ENCODE peak calls at places on chromosomes 1 and 21, in four cellular contexts. U, H, L and I are unnamed samples.

GRCh38 chr1:92484472-92485373 is 2.0 kb downstream of the GFI1 start:
- DNase-seq in U (no peak), H (no peak), L (no peak), I (peak; percentile 64)

GRCh38 chr1:162538815-162539431 is 22.6 kb upstream of the UAP1 start:
- DNase-seq in L (peak; percentile 9), U (no peak), H (no peak), I (no peak)

GRCh38 chr1:60041783-60042182 is 31.8 kb downstream of the C1orf87 start:
- DNase-seq in H (no peak), L (no peak), U (no peak), I (peak; percentile 4)

GRCh38 chr1:185474440-185475149 is 157.6 kb upstream of the IVNS1ABP start:
- DNase-seq in H (no peak), U (no peak), L (no peak), I (no peak)

GRCh38 chr21:39938086-39938611 is 70.9 kb downstream of the PCP4 start:
- DNase-seq in U (no peak), L (no peak), H (no peak), I (no peak)

GRCh38 chr1:88648706-88649105 is 35.4 kb upstream of the PKN2 start:
- DNase-seq in H (no peak), L (no peak), U (no peak), I (peak; percentile 58)

GRCh38 chr1:3702990-3703728 is 49.1 kb upstream of the CCDC27 start:
- DNase-seq in U (no peak), H (no peak), L (no peak), I (no peak)

GRCh38 chr1:80217377-80217986 is 1211.0 kb upstream of the ADGRL4 start:
- DNase-seq in L (peak; percentile 1), H (no peak), U (no peak), I (peak; percentile 55)

GRCh38 chr1:111441573-111442192 is 7.4 kb downstream of the WDR77 start:
- DNase-seq in L (peak; percentile 46), U (peak; percentile 51), H (no peak), I (peak; percentile 82)

GRCh38 chr1:227753999-227754764 is 18.9 kb downstream of the SNAP47 start:
- DNase-seq in L (no peak), U (no peak), H (no peak), I (no peak)

GRCh38 chr1:157040802-157041201 is 4.7 kb downstream of the ARHGEF11 start:
- DNase-seq in L (no peak), U (no peak), H (no peak), I (no peak)

GRCh38 chr21:28745131-28746055 is 247.3 kb downstream of the LTN1 start:
- DNase-seq in U (peak; percentile 65), H (peak; percentile 33), L (peak; percentile 70), I (peak; percentile 86)

GRCh38 chr21:31416465-31416864 is 72.4 kb upstream of the TIAM1 start:
- DNase-seq in U (no peak), H (no peak), L (no peak), I (no peak)

GRCh38 chr1:158864595-158864994 is 33.4 kb downstream of the MNDA start:
- DNase-seq in L (no peak), H (no peak), U (no peak), I (peak; percentile 48)

GRCh38 chr1:203667616-203668015 is 41.0 kb downstream of the ATP2B4 start:
- DNase-seq in H (no peak), L (no peak), U (no peak), I (no peak)

GRCh38 chr1:229557214-229557850 is 1.2 kb downstream of the ABCB10 start:
- DNase-seq in U (no peak), L (peak; percentile 15), H (no peak), I (no peak)

GRCh38 chr1:155591770-155592169 is 18.2 kb upstream of the MSTO1 start:
- DNase-seq in L (peak; percentile 68), H (peak; percentile 24), U (peak; percentile 49), I (peak; percentile 87)

GRCh38 chr21:44405948-44406872 is 49.1 kb upstream of the LRRC3 start:
- DNase-seq in U (no peak), H (no peak), L (no peak), I (no peak)

GRCh38 chr1:47227370-47228232 is 4.4 kb downstream of the TAL1 start:
- DNase-seq in L (no peak), H (no peak), U (no peak), I (no peak)

GRCh38 chr1:186865253-186865652 is 36.5 kb downstream of the PLA2G4A start:
- DNase-seq in U (no peak), H (peak; percentile 25), L (no peak), I (no peak)

GRCh38 chr1:160789051-160789701 is 6.8 kb upstream of the LY9 start:
- DNase-seq in L (no peak), U (no peak), H (no peak), I (no peak)

GRCh38 chr1:85199667-85200366 is 999 bp downstream of the SYDE2 start:
- DNase-seq in L (no peak), H (no peak), U (no peak), I (peak; percentile 28)

GRCh38 chr1:6695861-6696260 is 5.8 kb downstream of the DNAJC11 start:
- DNase-seq in L (no peak), H (no peak), U (no peak), I (no peak)

GRCh38 chr1:147545133-147545532 is 3.8 kb downstream of the BCL9 start:
- DNase-seq in H (peak; percentile 24), U (no peak), L (no peak), I (peak; percentile 81)

GRCh38 chr1:9630331-9631081 is 21.0 kb upstream of the PIK3CD start:
- DNase-seq in H (no peak), U (no peak), L (no peak), I (no peak)

GRCh38 chr1:54377040-54377691 is 29.0 kb downstream of the SSBP3 start:
- DNase-seq in H (no peak), U (peak; percentile 80), L (no peak), I (no peak)

GRCh38 chr1:221470000-221470698 is 271.7 kb downstream of the DUSP10 start:
- DNase-seq in H (no peak), L (no peak), U (no peak), I (no peak)

GRCh38 chr21:38351176-38351959 is 94.6 kb downstream of the KCNJ15 start:
- DNase-seq in L (no peak), H (no peak), U (no peak), I (no peak)

GRCh38 chr1:7539772-7540175 is 231.3 kb upstream of the VAMP3 start:
- DNase-seq in U (peak; percentile 65), L (no peak), H (no peak), I (peak; percentile 90)

GRCh38 chr1:58861510-58861909 is 77.7 kb upstream of the JUN start:
- DNase-seq in U (no peak), H (no peak), L (no peak), I (no peak)

GRCh38 chr1:55044617-55045397 is 5.5 kb downstream of the PCSK9 start:
- DNase-seq in H (no peak), U (no peak), L (no peak), I (no peak)

GRCh38 chr1:163826500-163826899 is 504.7 kb downstream of the NUF2 start:
- DNase-seq in U (no peak), L (no peak), H (no peak), I (no peak)

GRCh38 chr21:45525910-45526306 is 16.3 kb downstream of the SLC19A1 start:
- DNase-seq in U (no peak), L (no peak), H (no peak), I (no peak)

GRCh38 chr21:17451364-17451869 is 61.4 kb upstream of the CXADR start:
- DNase-seq in L (peak; percentile 28), U (no peak), H (no peak), I (no peak)

GRCh38 chr1:60920561-60920960 is 161.8 kb upstream of the NFIA start:
- DNase-seq in L (no peak), H (no peak), U (no peak), I (no peak)

GRCh38 chr1:37562984-37563383 is 6.2 kb downstream of the DNALI1 start:
- DNase-seq in H (no peak), L (no peak), U (peak; percentile 85), I (no peak)

GRCh38 chr1:213070399-213070798 is 19.4 kb downstream of the RPS6KC1 start:
- DNase-seq in U (peak; percentile 49), L (peak; percentile 35), H (peak; percentile 84), I (no peak)

GRCh38 chr1:89574621-89575020 is 50.0 kb downstream of the LRRC8B start:
- DNase-seq in U (no peak), L (no peak), H (no peak), I (no peak)

DNA sequence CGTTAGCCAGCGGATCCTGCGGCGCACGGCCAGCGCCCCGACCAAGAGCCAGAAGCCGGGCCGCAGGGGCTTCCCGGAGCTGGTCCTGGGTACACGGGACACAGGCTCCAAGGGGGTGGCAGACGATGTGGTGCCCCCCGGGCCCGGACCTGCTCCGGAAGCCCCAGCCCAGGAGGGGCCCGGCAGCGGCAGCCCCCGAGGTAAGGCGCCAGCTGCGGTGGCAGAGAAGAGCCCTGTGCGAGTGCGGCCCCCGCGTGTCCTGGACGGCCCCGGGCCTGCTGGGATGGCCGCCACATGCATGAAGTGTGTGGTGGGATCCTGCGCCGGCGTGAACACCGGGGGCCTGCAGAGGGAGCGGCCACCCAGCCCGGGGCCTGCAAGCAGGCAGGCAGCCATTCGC is 24.2 kb downstream of the PANK4 start:
- DNase-seq in L (no peak), H (no peak), U (no peak), I (no peak)
- H2AFZ ChIP-seq in L (no peak overlapping the region), H (no peak overlapping the region), U (no peak overlapping the region), I (no peak overlapping the region)

GRCh38 chr1:202348509-202349262 is at the start of gene PPP1R12B:
- DNase-seq in L (peak; percentile 98), U (peak; percentile 92), H (peak; percentile 94), I (peak; percentile 100)
- TF ChIP-seq REST in L (peak; percentile 12), U (peak; percentile 45), H (no peak), I (no peak)

DNA sequence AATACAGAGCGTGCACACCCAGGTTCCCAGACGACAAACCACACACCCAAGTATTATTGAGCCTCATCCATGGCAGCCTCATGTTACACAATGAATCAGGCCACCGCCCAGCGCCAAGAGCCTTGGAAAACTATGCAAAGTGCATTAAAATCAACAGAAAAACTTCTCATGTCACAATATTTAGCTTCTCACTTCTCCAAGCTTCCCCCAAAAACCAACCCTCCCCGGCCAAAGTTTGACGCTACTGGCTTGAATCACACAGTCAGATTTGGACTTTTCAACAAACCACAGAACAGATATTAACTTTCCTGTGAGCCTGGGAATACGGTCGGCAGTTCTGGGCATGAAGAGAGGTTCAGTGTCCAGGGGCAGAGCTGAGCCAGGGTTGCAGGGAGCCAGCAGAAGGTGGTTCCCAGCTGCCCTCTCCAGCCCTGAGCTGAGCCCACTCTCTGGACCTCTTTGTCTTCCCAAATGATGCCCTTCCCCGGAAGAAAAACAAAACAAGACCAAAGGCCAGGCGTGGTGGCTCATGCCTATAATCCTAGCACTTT is 71.1 kb downstream of the SETD4 start:
- DNase-seq in H (no peak), L (no peak), U (no peak), I (no peak)
- TF ChIP-seq JUNB in H (no peak), L (no peak), U (no peak), I (no peak)

DNA sequence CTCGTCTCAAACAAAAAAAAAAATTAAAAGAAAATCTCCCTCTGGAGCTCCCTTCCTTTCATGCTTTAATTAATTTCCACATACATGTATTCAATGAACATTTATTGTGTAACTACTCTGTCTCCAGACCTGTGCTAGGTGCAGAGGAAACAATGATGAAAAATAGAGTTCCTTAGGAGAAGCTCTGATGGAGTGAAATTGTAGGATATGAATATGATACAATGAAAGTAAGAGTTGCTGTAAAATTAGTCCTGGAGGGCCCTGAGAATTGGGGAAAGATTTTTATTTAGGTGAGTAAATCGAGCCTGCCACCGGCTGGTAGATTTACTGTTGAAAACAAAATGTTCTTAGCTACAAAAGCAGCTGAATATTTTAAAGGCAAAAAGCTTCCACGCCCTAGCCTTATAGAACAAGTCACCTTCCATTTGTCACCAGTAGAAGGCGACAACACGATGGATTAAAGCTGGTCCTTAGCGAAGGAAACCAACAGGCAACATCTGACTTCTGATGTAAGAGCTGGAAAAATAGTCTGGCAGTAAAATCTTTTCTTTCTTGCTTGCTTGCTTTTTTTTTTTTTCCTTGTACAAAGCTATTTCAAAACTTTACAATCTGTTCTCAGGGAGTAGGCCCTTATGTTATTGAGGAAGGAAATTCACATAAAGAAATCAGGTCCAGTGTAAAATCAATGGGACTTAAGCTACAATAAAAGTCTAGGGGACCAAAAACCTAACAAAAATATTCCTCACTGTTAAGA is 82.0 kb upstream of the ROR1 start:
- DNase-seq in L (peak; percentile 71), H (no peak), U (peak; percentile 47), I (peak; percentile 92)
- H2AFZ ChIP-seq in L (no peak overlapping the region), H (no peak overlapping the region), U (no peak overlapping the region), I (no peak overlapping the region)